ENCODE peak calls at places on chromosomes 16 and 17, in seven cellular contexts. One of them, this sample, is unnamed. For H3K27me3, the result is how much of the 10 kb centered on the place peaks cover.

GRCh38 chr17:3036800-3037199 is 26.6 kb downstream of the OR1D5 start:
- DNase-seq in upper lobe of left lung: no peak
- DNase-seq in bronchial epithelial cell: no peak
- DNase-seq in upper lobe of right lung: peak
- DNase-seq in SJSA1: peak
- DNase-seq in mesenchymal stem cell: no peak
- DNase-seq in ascending aorta: no peak
- DNase-seq in this sample: no peak

GRCh38 chr17:2177235-2177811 is 122.4 kb downstream of the HIC1 start:
- DNase-seq in upper lobe of left lung: no peak
- DNase-seq in bronchial epithelial cell: peak
- DNase-seq in upper lobe of right lung: no peak
- DNase-seq in SJSA1: no peak
- DNase-seq in mesenchymal stem cell: peak
- DNase-seq in ascending aorta: no peak
- DNase-seq in this sample: peak

GRCh38 chr17:49455226-49455968 is 39.7 kb upstream of the NGFR start:
- DNase-seq in upper lobe of left lung: no peak
- DNase-seq in bronchial epithelial cell: no peak
- DNase-seq in upper lobe of right lung: no peak
- DNase-seq in SJSA1: no peak
- DNase-seq in mesenchymal stem cell: no peak
- DNase-seq in ascending aorta: no peak
- DNase-seq in this sample: no peak

GRCh38 chr16:67445913-67446907 is 15.3 kb downstream of the HSD11B2 start:
- DNase-seq in upper lobe of left lung: peak
- DNase-seq in bronchial epithelial cell: no peak
- DNase-seq in upper lobe of right lung: no peak
- DNase-seq in SJSA1: no peak
- DNase-seq in mesenchymal stem cell: no peak
- DNase-seq in ascending aorta: no peak
- DNase-seq in this sample: no peak

GRCh38 chr16:13110124-13110796 is 208.9 kb downstream of the SHISA9 start:
- DNase-seq in upper lobe of left lung: no peak
- DNase-seq in bronchial epithelial cell: peak
- DNase-seq in upper lobe of right lung: no peak
- DNase-seq in SJSA1: peak
- DNase-seq in mesenchymal stem cell: peak
- DNase-seq in ascending aorta: peak
- DNase-seq in this sample: no peak

GRCh38 chr16:87017388-87018012 is 299.7 kb downstream of the C16orf95 start:
- DNase-seq in upper lobe of left lung: no peak
- DNase-seq in bronchial epithelial cell: peak
- DNase-seq in upper lobe of right lung: no peak
- DNase-seq in SJSA1: peak
- DNase-seq in mesenchymal stem cell: peak
- DNase-seq in ascending aorta: no peak
- DNase-seq in this sample: peak

GRCh38 chr17:19513897-19514488 is 19.7 kb upstream of the SLC47A1 start:
- DNase-seq in upper lobe of left lung: no peak
- DNase-seq in bronchial epithelial cell: peak
- DNase-seq in upper lobe of right lung: peak
- DNase-seq in SJSA1: peak
- DNase-seq in mesenchymal stem cell: peak
- DNase-seq in ascending aorta: no peak
- DNase-seq in this sample: peak

GRCh38 chr17:31579265-31579664 is 187.8 kb downstream of the RAB11FIP4 start:
- DNase-seq in upper lobe of left lung: no peak
- DNase-seq in bronchial epithelial cell: peak
- DNase-seq in upper lobe of right lung: no peak
- DNase-seq in SJSA1: peak
- DNase-seq in mesenchymal stem cell: peak
- DNase-seq in ascending aorta: no peak
- DNase-seq in this sample: peak

GRCh38 chr17:36994438-36994837 is 45.7 kb downstream of the AATF start:
- DNase-seq in upper lobe of left lung: no peak
- DNase-seq in bronchial epithelial cell: no peak
- DNase-seq in upper lobe of right lung: no peak
- DNase-seq in SJSA1: no peak
- DNase-seq in mesenchymal stem cell: peak
- DNase-seq in ascending aorta: no peak
- DNase-seq in this sample: no peak

GRCh38 chr16:48597563-48598392 is 12.2 kb downstream of the N4BP1 start:
- DNase-seq in upper lobe of left lung: no peak
- DNase-seq in bronchial epithelial cell: no peak
- DNase-seq in upper lobe of right lung: no peak
- DNase-seq in SJSA1: no peak
- DNase-seq in mesenchymal stem cell: peak
- DNase-seq in ascending aorta: no peak
- DNase-seq in this sample: peak

GRCh38 chr16:89764711-89765201 is 43.4 kb downstream of the ZNF276 start:
- DNase-seq in upper lobe of left lung: no peak
- DNase-seq in bronchial epithelial cell: no peak
- DNase-seq in upper lobe of right lung: peak
- DNase-seq in SJSA1: no peak
- DNase-seq in mesenchymal stem cell: peak
- DNase-seq in ascending aorta: peak
- DNase-seq in this sample: no peak

GRCh38 chr17:75516255-75516618 is at the start of gene TSEN54:
- DNase-seq in upper lobe of left lung: peak
- DNase-seq in bronchial epithelial cell: peak
- DNase-seq in upper lobe of right lung: peak
- DNase-seq in SJSA1: peak
- DNase-seq in mesenchymal stem cell: peak
- DNase-seq in ascending aorta: peak
- DNase-seq in this sample: peak

GRCh38 chr17:1563786-1564613 is 1.4 kb upstream of the PITPNA start:
- DNase-seq in upper lobe of left lung: no peak
- DNase-seq in bronchial epithelial cell: no peak
- DNase-seq in upper lobe of right lung: no peak
- DNase-seq in SJSA1: no peak
- DNase-seq in mesenchymal stem cell: no peak
- DNase-seq in ascending aorta: no peak
- DNase-seq in this sample: no peak

GRCh38 chr16:84595052-84595481 is 22.8 kb downstream of the COTL1 start:
- DNase-seq in upper lobe of left lung: no peak
- DNase-seq in bronchial epithelial cell: no peak
- DNase-seq in upper lobe of right lung: peak
- DNase-seq in SJSA1: no peak
- DNase-seq in mesenchymal stem cell: no peak
- DNase-seq in ascending aorta: no peak
- DNase-seq in this sample: no peak

GRCh38 chr16:27770271-27771196 is 220.6 kb downstream of the KATNIP start:
- DNase-seq in upper lobe of left lung: no peak
- DNase-seq in bronchial epithelial cell: no peak
- DNase-seq in upper lobe of right lung: no peak
- DNase-seq in SJSA1: no peak
- DNase-seq in mesenchymal stem cell: no peak
- DNase-seq in ascending aorta: no peak
- DNase-seq in this sample: no peak

GRCh38 chr16:78523212-78523995 is 423.9 kb downstream of the WWOX start:
- DNase-seq in upper lobe of left lung: no peak
- DNase-seq in bronchial epithelial cell: no peak
- DNase-seq in upper lobe of right lung: no peak
- DNase-seq in SJSA1: no peak
- DNase-seq in mesenchymal stem cell: peak
- DNase-seq in ascending aorta: no peak
- DNase-seq in this sample: no peak

GRCh38 chr16:27687605-27688004 is 137.7 kb downstream of the KATNIP start:
- DNase-seq in upper lobe of left lung: no peak
- DNase-seq in bronchial epithelial cell: no peak
- DNase-seq in upper lobe of right lung: no peak
- DNase-seq in SJSA1: no peak
- DNase-seq in mesenchymal stem cell: no peak
- DNase-seq in ascending aorta: no peak
- DNase-seq in this sample: no peak

GRCh38 chr16:59053911-59054310 is 319.8 kb upstream of the GOT2 start:
- DNase-seq in upper lobe of left lung: no peak
- DNase-seq in bronchial epithelial cell: no peak
- DNase-seq in upper lobe of right lung: no peak
- DNase-seq in SJSA1: no peak
- DNase-seq in mesenchymal stem cell: no peak
- DNase-seq in ascending aorta: no peak
- DNase-seq in this sample: no peak

GRCh38 chr17:13807103-13807502 is 205.4 kb upstream of the HS3ST3A1 start:
- DNase-seq in upper lobe of left lung: no peak
- DNase-seq in bronchial epithelial cell: no peak
- DNase-seq in upper lobe of right lung: no peak
- DNase-seq in SJSA1: no peak
- DNase-seq in mesenchymal stem cell: no peak
- DNase-seq in ascending aorta: no peak
- DNase-seq in this sample: no peak

GRCh38 chr17:81244358-81245023 is 5.4 kb downstream of the NDUFAF8 start:
- DNase-seq in upper lobe of left lung: peak
- DNase-seq in bronchial epithelial cell: no peak
- DNase-seq in upper lobe of right lung: no peak
- DNase-seq in SJSA1: no peak
- DNase-seq in mesenchymal stem cell: no peak
- DNase-seq in ascending aorta: no peak
- DNase-seq in this sample: no peak

GRCh38 chr16:815861-816260 is 15.3 kb upstream of the GNG13 start:
- DNase-seq in upper lobe of left lung: peak
- DNase-seq in bronchial epithelial cell: no peak
- DNase-seq in upper lobe of right lung: no peak
- DNase-seq in SJSA1: no peak
- DNase-seq in mesenchymal stem cell: no peak
- DNase-seq in ascending aorta: no peak
- DNase-seq in this sample: no peak

GRCh38 chr16:818592-818991 is 18.1 kb upstream of the GNG13 start:
- DNase-seq in upper lobe of left lung: no peak
- DNase-seq in bronchial epithelial cell: no peak
- DNase-seq in upper lobe of right lung: no peak
- DNase-seq in SJSA1: no peak
- DNase-seq in mesenchymal stem cell: no peak
- DNase-seq in ascending aorta: no peak
- DNase-seq in this sample: no peak

GRCh38 chr16:819336-819735 is 18.8 kb upstream of the GNG13 start:
- DNase-seq in upper lobe of left lung: no peak
- DNase-seq in bronchial epithelial cell: no peak
- DNase-seq in upper lobe of right lung: no peak
- DNase-seq in SJSA1: no peak
- DNase-seq in mesenchymal stem cell: no peak
- DNase-seq in ascending aorta: no peak
- DNase-seq in this sample: no peak

GRCh38 chr16:818132-818531 is 17.6 kb upstream of the GNG13 start:
- DNase-seq in upper lobe of left lung: no peak
- DNase-seq in bronchial epithelial cell: no peak
- DNase-seq in upper lobe of right lung: no peak
- DNase-seq in SJSA1: no peak
- DNase-seq in mesenchymal stem cell: no peak
- DNase-seq in ascending aorta: no peak
- DNase-seq in this sample: no peak

GRCh38 chr16:817001-817906 is 16.7 kb upstream of the GNG13 start:
- DNase-seq in upper lobe of left lung: peak
- DNase-seq in bronchial epithelial cell: no peak
- DNase-seq in upper lobe of right lung: no peak
- DNase-seq in SJSA1: no peak
- DNase-seq in mesenchymal stem cell: no peak
- DNase-seq in ascending aorta: no peak
- DNase-seq in this sample: no peak
- H3K27me3 ChIP-seq in upper lobe of left lung: under half
- H3K27me3 ChIP-seq in bronchial epithelial cell: under half
- H3K27me3 ChIP-seq in upper lobe of right lung: half or more
- H3K27me3 ChIP-seq in SJSA1: under half
- H3K27me3 ChIP-seq in mesenchymal stem cell: under half
- H3K27me3 ChIP-seq in ascending aorta: under half
- H3K27me3 ChIP-seq in this sample: under half

DNA sequence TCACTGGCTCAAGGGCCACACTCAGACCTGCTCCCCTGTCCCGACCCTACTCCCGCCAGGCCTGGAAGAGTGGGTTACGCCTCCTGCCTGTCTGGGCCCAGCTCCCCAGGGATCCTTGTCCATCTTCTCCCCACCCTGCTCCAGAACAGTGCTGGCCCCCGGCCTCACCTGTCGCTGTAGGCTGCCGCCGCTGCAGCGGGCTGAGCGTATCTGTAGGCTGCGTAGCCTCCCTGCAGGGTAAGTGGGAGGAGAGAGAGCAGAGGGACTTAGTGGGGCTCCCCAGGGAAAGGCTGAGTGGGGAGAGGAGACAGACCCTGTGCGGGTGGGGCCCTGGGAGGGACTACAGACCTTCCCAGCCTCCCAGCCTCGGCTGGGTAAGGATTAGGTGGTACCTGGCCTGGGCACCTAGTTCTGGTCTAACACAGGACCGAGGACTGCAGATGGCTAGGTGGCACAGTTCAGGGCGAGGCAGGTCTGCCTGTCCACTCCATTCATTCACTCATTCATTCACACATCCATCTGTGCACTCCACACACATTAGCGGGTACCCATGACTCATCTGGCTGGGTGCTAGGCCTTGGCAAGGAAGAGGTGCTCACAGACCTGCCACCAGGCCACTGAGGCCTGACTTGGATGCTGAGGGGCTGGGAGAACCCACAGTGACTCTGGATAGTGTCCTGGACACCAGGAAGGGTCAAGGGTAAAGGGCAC is 20.9 kb downstream of the ENGASE start:
- DNase-seq in upper lobe of left lung: peak
- DNase-seq in bronchial epithelial cell: peak
- DNase-seq in upper lobe of right lung: no peak
- DNase-seq in SJSA1: no peak
- DNase-seq in mesenchymal stem cell: no peak
- DNase-seq in ascending aorta: no peak
- DNase-seq in this sample: no peak
- H3K27me3 ChIP-seq in upper lobe of left lung: under half
- H3K27me3 ChIP-seq in bronchial epithelial cell: under half
- H3K27me3 ChIP-seq in upper lobe of right lung: half or more
- H3K27me3 ChIP-seq in SJSA1: half or more
- H3K27me3 ChIP-seq in mesenchymal stem cell: under half
- H3K27me3 ChIP-seq in ascending aorta: under half
- H3K27me3 ChIP-seq in this sample: under half

GRCh38 chr17:80035687-80035936 is at the start of gene TBC1D16:
- DNase-seq in upper lobe of left lung: no peak
- DNase-seq in bronchial epithelial cell: no peak
- DNase-seq in upper lobe of right lung: no peak
- DNase-seq in SJSA1: no peak
- DNase-seq in mesenchymal stem cell: no peak
- DNase-seq in ascending aorta: no peak
- DNase-seq in this sample: no peak
- H3K27me3 ChIP-seq in upper lobe of left lung: under half
- H3K27me3 ChIP-seq in bronchial epithelial cell: under half
- H3K27me3 ChIP-seq in upper lobe of right lung: under half
- H3K27me3 ChIP-seq in SJSA1: under half
- H3K27me3 ChIP-seq in mesenchymal stem cell: under half
- H3K27me3 ChIP-seq in ascending aorta: under half
- H3K27me3 ChIP-seq in this sample: under half

DNA sequence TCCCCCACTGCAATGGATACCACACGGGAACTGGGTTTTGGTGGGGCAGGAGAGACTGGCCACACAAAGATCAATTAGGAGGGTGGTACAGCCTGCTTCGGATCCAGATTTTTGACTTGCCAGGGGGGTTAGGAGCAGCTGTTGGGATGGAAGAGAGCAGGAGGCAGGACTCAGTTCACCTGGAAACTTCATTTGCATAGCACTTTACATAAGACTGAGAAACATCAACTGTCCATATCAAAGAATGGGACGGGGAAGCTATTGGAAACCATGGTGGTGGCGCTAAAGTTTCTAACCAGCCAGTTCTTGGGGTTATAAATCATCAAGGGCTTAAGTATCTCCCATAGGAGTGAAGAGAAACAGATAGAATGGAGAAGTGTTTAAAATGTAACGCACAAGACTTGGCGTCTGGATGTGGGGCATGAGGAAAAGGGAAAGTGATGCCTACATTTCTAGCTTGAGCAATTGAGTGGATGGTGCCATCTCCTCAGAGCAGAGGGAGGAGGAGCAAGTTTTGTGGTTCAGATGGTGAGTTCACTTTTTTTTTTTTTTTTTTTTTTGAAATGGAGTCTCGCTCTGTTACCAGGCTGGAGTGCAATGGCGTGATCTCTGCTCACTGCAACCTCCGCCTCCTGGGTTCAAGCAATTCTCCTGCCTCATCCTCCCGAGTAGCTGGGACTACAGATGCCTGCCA is 6.4 kb upstream of the SRCAP start:
- DNase-seq in upper lobe of left lung: no peak
- DNase-seq in bronchial epithelial cell: no peak
- DNase-seq in upper lobe of right lung: no peak
- DNase-seq in SJSA1: no peak
- DNase-seq in mesenchymal stem cell: no peak
- DNase-seq in ascending aorta: no peak
- DNase-seq in this sample: no peak
- H3K27me3 ChIP-seq in upper lobe of left lung: under half
- H3K27me3 ChIP-seq in bronchial epithelial cell: under half
- H3K27me3 ChIP-seq in upper lobe of right lung: under half
- H3K27me3 ChIP-seq in SJSA1: under half
- H3K27me3 ChIP-seq in mesenchymal stem cell: under half
- H3K27me3 ChIP-seq in ascending aorta: under half
- H3K27me3 ChIP-seq in this sample: under half